ENCODE peak calls at places on chromosomes 1 and 21, in six cellular contexts. B is stomach; L is fibroblast of mammary gland; R is right lobe of liver; J is CD14-positive monocyte; D is activated CD8-positive, alpha-beta T cell treated with anti-CD3 and anti-CD28 coated beads for 36 hours. I is an unnamed sample.

GRCh38 chr1:11731719-11732283 is 4.1 kb upstream of the AGTRAP start:
- DNase-seq in J (no peak), B (peak), D (peak), R (no peak), L (peak), I (peak)

GRCh38 chr1:228236744-228237143 is 28.9 kb downstream of the OBSCN start:
- DNase-seq in B (peak), D (peak), L (peak), J (no peak), R (no peak), I (no peak)

GRCh38 chr1:3071507-3072177 is 2.6 kb downstream of the PRDM16 start:
- DNase-seq in D (no peak), J (no peak), B (no peak), L (no peak), R (peak), I (no peak)

GRCh38 chr1:30450818-30451233 is 272.6 kb downstream of the MATN1 start:
- DNase-seq in B (no peak), J (no peak), R (no peak), D (no peak), L (no peak), I (no peak)

GRCh38 chr1:217090073-217090911 is 367.1 kb upstream of the ESRRG start:
- DNase-seq in B (no peak), D (no peak), L (no peak), R (no peak), J (no peak), I (no peak)

GRCh38 chr1:105027838-105028471 is 1278.3 kb downstream of the AMY1C start:
- DNase-seq in B (no peak), L (no peak), J (no peak), D (no peak), R (no peak), I (no peak)

GRCh38 chr1:225990705-225991464 is 8.3 kb downstream of the SDE2 start:
- DNase-seq in J (no peak), B (no peak), L (no peak), R (no peak), D (no peak), I (no peak)

GRCh38 chr1:218312509-218312908 is 27.4 kb downstream of the RRP15 start:
- DNase-seq in D (no peak), L (peak), R (no peak), B (no peak), J (no peak), I (no peak)

GRCh38 chr1:55257958-55258357 is 42.8 kb upstream of the USP24 start:
- DNase-seq in J (no peak), B (no peak), R (no peak), L (no peak), D (peak), I (no peak)

GRCh38 chr1:58136502-58136901 is 410.0 kb downstream of the OMA1 start:
- DNase-seq in L (no peak), J (no peak), D (no peak), B (no peak), R (no peak), I (no peak)

GRCh38 chr1:98669355-98670296 is 8.1 kb downstream of the SNX7 start:
- DNase-seq in D (no peak), L (peak), J (no peak), B (no peak), R (no peak), I (no peak)

GRCh38 chr1:221397141-221397540 is 344.7 kb downstream of the DUSP10 start:
- DNase-seq in D (no peak), B (no peak), R (no peak), L (no peak), J (no peak), I (no peak)

GRCh38 chr1:6419397-6419802 is 319 bp downstream of the HES2 start:
- DNase-seq in J (no peak), D (no peak), L (no peak), B (no peak), R (no peak), I (no peak)

GRCh38 chr1:32869844-32870614 is 683 bp downstream of the FNDC5 start:
- DNase-seq in L (no peak), B (no peak), D (no peak), J (no peak), R (no peak), I (no peak)

GRCh38 chr1:12556368-12556930 is 61.6 kb downstream of the DHRS3 start:
- DNase-seq in J (no peak), R (peak), L (peak), D (no peak), B (no peak), I (peak)

GRCh38 chr1:57616906-57617305 is 193.0 kb upstream of the DAB1 start:
- DNase-seq in L (no peak), J (no peak), R (no peak), D (no peak), B (no peak), I (no peak)

GRCh38 chr21:44819283-44820243 is 1.7 kb upstream of the SUMO3 start:
- DNase-seq in R (no peak), J (no peak), L (no peak), B (no peak), D (no peak), I (no peak)

GRCh38 chr21:14602418-14602987 is 56.4 kb upstream of the SAMSN1 start:
- DNase-seq in L (no peak), J (no peak), B (no peak), R (no peak), D (no peak), I (no peak)

DNA sequence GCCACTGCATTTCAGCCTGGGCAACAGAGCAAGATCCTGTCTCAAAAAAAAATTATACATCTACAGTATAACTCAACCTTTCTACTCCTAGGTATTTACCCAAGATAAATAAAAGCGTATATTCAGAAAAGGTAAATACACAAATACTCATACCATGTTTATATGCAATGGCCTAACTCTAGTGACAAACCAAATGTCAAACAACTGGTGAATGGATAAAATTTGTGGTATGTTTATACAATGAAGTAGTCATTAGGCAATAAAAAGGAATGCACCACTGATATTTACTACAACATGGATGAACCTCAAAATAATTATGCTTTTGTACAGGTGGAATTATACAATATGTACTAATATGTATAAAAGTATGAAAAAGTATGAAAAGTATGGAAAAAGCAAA is 174.2 kb upstream of the GORAB start:
- DNase-seq in B (no peak), R (no peak), L (no peak), J (no peak), D (no peak), I (no peak)
- TF ChIP-seq CTCF in B (no peak), R (no peak), L (no peak), J (no peak), D (no peak), I (no peak)

DNA sequence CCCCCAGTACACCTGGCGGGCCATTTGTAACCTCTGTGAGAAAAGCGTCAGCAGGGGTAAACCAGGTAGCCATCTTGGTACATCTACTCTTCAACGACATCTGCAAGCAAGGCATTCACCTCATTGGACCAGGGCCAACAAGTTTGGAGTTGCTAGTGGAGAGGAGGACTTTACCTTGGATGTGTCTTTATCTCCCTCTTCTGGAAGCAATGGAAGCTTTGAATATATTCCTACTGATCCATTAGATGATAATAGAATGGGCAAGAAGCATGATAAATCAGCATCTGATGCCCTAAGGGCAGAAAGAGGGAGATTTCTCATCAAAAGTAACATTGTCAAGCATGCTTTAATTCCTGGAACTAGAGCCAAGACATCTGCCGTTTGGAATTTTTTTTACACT is 2.5 kb downstream of the ZBED6 start:
- DNase-seq in B (no peak), L (no peak), R (no peak), J (no peak), D (no peak), I (no peak)
- TF ChIP-seq CTCF in B (no peak), L (no peak), R (no peak), J (no peak), D (no peak), I (no peak)

GRCh38 chr1:239676522-239677273 is 290.3 kb downstream of the CHRM3 start:
- DNase-seq in J (no peak), B (no peak), L (no peak), R (no peak), D (no peak), I (no peak)
- TF ChIP-seq CTCF in J (no peak), B (no peak), L (no peak), R (no peak), D (no peak), I (no peak)

DNA sequence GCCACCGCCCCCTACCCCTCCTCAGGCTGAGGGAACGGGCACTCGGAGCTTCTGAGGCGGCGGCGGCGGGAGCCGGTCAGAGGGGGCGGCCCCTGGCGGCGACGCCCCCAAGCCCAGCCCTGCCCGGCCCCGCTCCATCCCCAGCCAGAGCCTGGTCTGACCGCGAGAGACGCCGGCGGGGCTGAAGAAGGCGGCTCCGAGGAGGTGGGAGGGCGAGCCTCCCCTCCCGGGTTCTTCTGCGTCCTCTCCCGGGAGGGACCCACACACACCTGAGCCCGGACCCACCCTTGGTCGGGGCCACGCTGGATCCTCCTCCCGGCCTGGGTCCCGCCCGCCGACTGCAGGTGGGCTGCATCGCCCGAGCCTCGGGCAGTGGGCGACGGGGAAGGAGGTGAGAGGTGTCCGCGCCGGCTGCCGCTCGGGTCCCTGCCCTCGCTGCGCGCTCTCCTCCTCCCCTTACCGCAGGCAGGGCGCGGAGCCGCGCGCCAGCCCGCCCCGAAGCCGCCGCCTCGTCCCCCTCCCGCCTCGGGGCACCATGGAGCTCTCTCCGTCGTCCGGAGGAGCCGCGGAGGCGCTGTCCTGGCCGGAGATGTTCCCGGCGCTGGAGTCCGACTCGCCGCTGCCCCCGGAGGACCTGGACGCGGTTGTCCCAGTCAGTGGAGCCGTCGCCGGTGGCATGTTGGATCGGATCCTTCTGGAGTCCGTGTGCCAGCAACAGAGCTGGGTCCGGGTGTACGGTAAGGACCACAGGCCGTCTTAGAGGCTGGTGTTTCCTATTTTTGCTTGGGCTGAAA is at the start of gene RASAL2:
- DNase-seq in L (peak), R (peak), B (peak), D (peak), J (peak), I (peak)
- TF ChIP-seq CTCF in L (peak), R (peak), B (no peak), D (no peak), J (no peak), I (no peak)

GRCh38 chr1:107477233-107477632 is 336.4 kb downstream of the NTNG1 start:
- DNase-seq in R (no peak), D (peak), L (peak), J (no peak), B (no peak), I (no peak)
- TF ChIP-seq CTCF in R (no peak), D (peak), L (peak), J (no peak), B (no peak), I (no peak)

DNA sequence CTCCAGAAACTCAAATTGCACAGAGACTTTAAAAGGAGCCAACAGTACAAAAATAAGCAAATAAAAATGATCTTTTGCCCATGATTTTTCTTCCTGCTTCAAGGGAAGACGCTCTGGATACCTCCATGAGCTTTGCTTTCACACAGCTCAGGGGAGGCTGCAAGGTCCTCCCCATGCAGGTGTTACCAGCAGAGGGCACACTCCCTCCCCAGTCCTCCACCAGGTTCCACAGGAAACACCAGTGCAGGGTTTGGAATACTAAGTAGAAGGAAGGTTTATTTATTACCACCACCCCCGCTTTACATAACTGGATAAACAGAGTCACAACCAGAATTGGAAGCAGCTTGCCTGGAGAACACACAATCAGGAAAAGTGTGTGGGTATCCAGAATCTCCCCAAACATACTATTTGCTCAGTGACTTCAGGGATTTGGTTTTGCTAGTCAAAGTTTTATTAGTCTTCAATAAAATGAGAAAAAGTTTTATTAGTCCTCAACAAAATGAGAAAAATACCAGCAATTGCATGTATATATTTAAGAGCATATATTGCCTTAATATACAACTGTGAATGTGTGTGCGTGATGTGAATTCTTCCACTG is 37.3 kb downstream of the HSD3B1 start:
- DNase-seq in L (peak), D (peak), R (no peak), J (no peak), B (no peak), I (no peak)
- TF ChIP-seq CTCF in L (peak), D (peak), R (peak), J (peak), B (no peak), I (no peak)

GRCh38 chr1:160267284-160267991 is 5.1 kb upstream of the DCAF8 start:
- DNase-seq in D (no peak), R (no peak), L (no peak), B (no peak), J (no peak), I (no peak)

GRCh38 chr1:160261526-160261877 is 847 bp downstream of the DCAF8 start:
- DNase-seq in L (peak), B (peak), R (no peak), J (peak), D (peak), I (peak)

GRCh38 chr1:160261878-160262794 is at the start of gene DCAF8:
- DNase-seq in J (peak), B (peak), R (peak), L (peak), D (peak), I (peak)

GRCh38 chr1:160260436-160261382 is 1.6 kb downstream of the DCAF8 start:
- DNase-seq in B (no peak), R (no peak), J (no peak), D (no peak), L (peak), I (peak)

DNA sequence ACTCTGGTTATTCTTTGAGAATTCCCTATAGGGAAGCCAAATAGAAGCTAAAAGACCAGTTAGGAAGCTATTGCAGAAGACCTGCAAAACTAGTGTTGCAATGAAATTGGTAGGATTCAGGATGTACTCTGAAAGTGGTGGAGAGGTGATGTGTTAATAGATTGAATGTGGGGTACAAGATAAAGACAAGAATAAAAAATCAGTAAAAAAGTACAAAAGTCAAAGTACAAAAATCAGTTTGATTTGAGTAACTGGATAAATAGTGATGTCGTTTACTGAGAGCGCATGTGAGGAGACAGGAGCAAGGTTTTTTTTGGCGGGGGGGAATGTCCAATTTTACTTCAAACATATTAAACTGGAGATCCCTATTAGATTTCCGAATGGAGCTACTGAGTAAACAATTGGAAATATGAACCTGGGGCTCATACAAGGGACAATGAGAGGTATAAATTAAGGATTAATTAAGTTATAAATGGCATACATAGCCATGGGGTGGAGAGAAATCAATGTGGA is 2.5 kb upstream of the DCAF8 start:
- DNase-seq in R (no peak), L (no peak), J (no peak), B (no peak), D (no peak), I (no peak)
- TF ChIP-seq CTCF in R (no peak), L (no peak), J (no peak), B (no peak), D (no peak), I (no peak)

GRCh38 chr1:172400073-172400737 is 20.3 kb upstream of the C1orf105 start:
- DNase-seq in J (no peak), B (no peak), R (no peak), L (no peak), D (no peak), I (no peak)

GRCh38 chr1:172397221-172397620 is 23.3 kb upstream of the C1orf105 start:
- DNase-seq in L (peak), R (no peak), D (peak), B (no peak), J (no peak), I (no peak)

GRCh38 chr1:172397633-172398032 is 22.9 kb upstream of the C1orf105 start:
- DNase-seq in L (no peak), J (no peak), B (no peak), D (no peak), R (no peak), I (no peak)

GRCh38 chr1:172398193-172398592 is 22.3 kb upstream of the C1orf105 start:
- DNase-seq in J (no peak), L (peak), B (no peak), D (no peak), R (no peak), I (no peak)

DNA sequence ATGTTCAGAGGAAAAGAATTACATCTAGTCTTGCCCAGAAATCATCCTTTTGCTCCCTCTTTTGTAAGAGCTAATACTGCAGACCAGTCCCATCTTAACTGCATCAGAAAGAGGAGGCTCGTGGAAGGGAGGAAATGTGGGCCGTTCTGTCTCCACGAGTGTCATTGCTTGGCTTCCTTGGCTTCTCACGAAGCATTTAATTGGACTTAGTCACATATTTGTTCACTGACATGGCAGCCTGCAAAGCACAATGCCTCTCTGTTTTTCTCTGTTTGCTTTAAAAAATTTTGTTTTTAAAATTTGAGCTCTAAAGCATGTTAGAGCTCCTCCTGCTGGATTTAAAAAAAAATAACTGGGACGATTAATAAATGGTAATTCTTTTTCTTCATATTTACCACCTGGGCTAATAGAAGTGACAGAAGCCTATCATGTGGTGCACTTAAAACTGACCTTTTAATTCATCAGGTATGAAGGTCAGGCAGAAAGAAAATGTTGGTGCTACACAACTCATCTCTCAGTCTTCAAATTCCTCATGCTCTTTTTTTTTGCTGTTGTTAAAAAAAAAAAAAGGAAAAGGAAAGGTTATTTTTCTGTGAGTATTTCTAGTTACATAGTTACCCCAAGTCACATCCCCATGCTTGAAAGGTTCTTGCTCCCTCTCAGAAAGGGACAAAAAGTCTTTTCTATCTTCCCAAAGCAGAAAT is 21.0 kb upstream of the C1orf105 start:
- DNase-seq in L (peak), D (peak), R (no peak), J (no peak), B (peak), I (peak)
- TF ChIP-seq CTCF in L (peak), D (peak), R (peak), J (peak), B (peak), I (peak)

GRCh38 chr1:17441265-17441992 is 2.0 kb upstream of the RCC2 start:
- DNase-seq in R (no peak), D (peak), J (no peak), B (no peak), L (peak), I (peak)
- TF ChIP-seq CTCF in R (no peak), D (no peak), J (no peak), B (no peak), L (no peak), I (no peak)

I was measured in prostate gland.